ENCODE peak calls at places on chromosomes 4 and X, in seven cellular contexts. D is GM12878, O is GM23338, Y is HepG2, G is HCT116, E is SK-N-SH, P is K562. C is an unnamed sample.

GRCh38 chr4:95362906-95363578 is 185.7 kb downstream of the UNC5C start:
- DNase-seq in D (no peak), O (peak; percentile 79), Y (peak; percentile 14), G (peak; percentile 32), E (peak; percentile 48), P (peak; percentile 9), C (no peak)

GRCh38 chr4:147678796-147679549 is 5.0 kb downstream of the PRMT9 start:
- DNase-seq in D (no peak), O (peak; percentile 86), Y (peak; percentile 22), G (peak; percentile 41), E (no peak), P (no peak), C (no peak)

GRCh38 chr4:178102139-178102538 is 659.9 kb upstream of the AGA start:
- DNase-seq in D (no peak), O (no peak), Y (no peak), G (no peak), E (no peak), P (no peak), C (no peak)

GRCh38 chrX:78333521-78333920 is 6.1 kb upstream of the CYSLTR1 start:
- DNase-seq in D (no peak), O (peak; percentile 4), Y (no peak), G (no peak), E (no peak), P (no peak), C (no peak)

GRCh38 chr4:146222313-146222712 is 8.0 kb downstream of the REELD1 start:
- DNase-seq in D (no peak), O (no peak), Y (no peak), G (no peak), E (no peak), P (no peak), C (no peak)

GRCh38 chrX:13119386-13119785 is 75.0 kb upstream of the FAM9C start:
- DNase-seq in D (no peak), O (no peak), Y (no peak), G (no peak), E (no peak), P (no peak), C (no peak)

GRCh38 chr4:79390890-79391289 is 17.1 kb downstream of the GK2 start:
- DNase-seq in D (no peak), O (no peak), Y (no peak), G (no peak), E (no peak), P (no peak), C (no peak)

GRCh38 chrX:10176121-10177003 is 19.6 kb downstream of the CLCN4 start:
- DNase-seq in D (no peak), O (no peak), Y (no peak), G (no peak), E (no peak), P (no peak), C (no peak)

GRCh38 chr4:18846313-18846712 is 824.8 kb upstream of the LCORL start:
- DNase-seq in D (no peak), O (no peak), Y (no peak), G (no peak), E (no peak), P (no peak), C (no peak)

GRCh38 chr4:104462647-104463046 is 32.0 kb downstream of the CXXC4 start:
- DNase-seq in D (no peak), O (no peak), Y (no peak), G (no peak), E (no peak), P (no peak), C (no peak)

GRCh38 chr4:188780686-188781085 is 641.4 kb downstream of the TRIML1 start:
- DNase-seq in D (no peak), O (no peak), Y (no peak), G (no peak), E (no peak), P (no peak), C (no peak)

GRCh38 chr4:138861130-138861529 is 154.5 kb upstream of the NOCT start:
- DNase-seq in D (no peak), O (no peak), Y (no peak), G (no peak), E (no peak), P (no peak), C (no peak)

GRCh38 chrX:134895785-134896184 is 95.0 kb upstream of the SMIM10 start:
- DNase-seq in D (no peak), O (no peak), Y (no peak), G (no peak), E (no peak), P (no peak), C (no peak)

GRCh38 chr4:102139132-102139573 is 206.1 kb downstream of the SLC39A8 start:
- DNase-seq in D (no peak), O (no peak), Y (no peak), G (peak; percentile 23), E (no peak), P (no peak), C (no peak)

GRCh38 chr4:56787380-56787779 is 34.1 kb downstream of the SPINK2 start:
- DNase-seq in D (no peak), O (peak; percentile 28), Y (no peak), G (no peak), E (no peak), P (no peak), C (no peak)

GRCh38 chr4:106034751-106035150 is 139.5 kb downstream of the NPNT start:
- DNase-seq in D (no peak), O (no peak), Y (no peak), G (no peak), E (no peak), P (no peak), C (no peak)

GRCh38 chrX:1034717-1035116 is 177.7 kb downstream of the CRLF2 start:
- DNase-seq in D (no peak), O (no peak), Y (no peak), G (no peak), E (no peak), P (no peak), C (no peak)

GRCh38 chrX:82813671-82814078 is 694.4 kb upstream of the POU3F4 start:
- DNase-seq in D (no peak), O (no peak), Y (no peak), G (peak; percentile 80), E (no peak), P (no peak), C (peak; percentile 80)

GRCh38 chr4:153661215-153661822 is 22.8 kb upstream of the TLR2 start:
- DNase-seq in D (no peak), O (no peak), Y (no peak), G (no peak), E (no peak), P (no peak), C (no peak)

GRCh38 chrX:39941332-39941920 is 156.3 kb downstream of the BCOR start:
- DNase-seq in D (no peak), O (no peak), Y (no peak), G (no peak), E (peak; percentile 44), P (no peak), C (no peak)

DNA sequence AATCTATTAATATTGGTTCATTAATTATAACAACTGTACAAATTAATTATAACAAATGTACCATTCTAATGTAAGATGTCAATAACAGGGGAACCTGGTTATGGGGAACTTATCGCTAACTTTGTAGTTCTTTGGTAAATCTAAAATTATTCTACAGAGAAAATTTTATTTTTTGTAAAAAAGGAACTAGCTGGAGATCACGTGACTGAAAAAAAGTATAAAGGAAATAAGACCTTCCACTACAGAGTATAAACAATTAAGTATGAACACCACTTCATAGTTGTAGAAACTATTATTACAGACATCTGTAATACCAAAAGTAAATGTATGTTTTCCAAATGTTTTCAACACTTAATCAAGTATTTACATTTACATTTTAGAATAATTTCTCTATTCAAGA is 77.9 kb upstream of the DKK2 start:
- DNase-seq in D (no peak), O (no peak), Y (no peak), G (no peak), E (no peak), P (no peak), C (no peak)
- TF ChIP-seq POLR2AphosphoS5 in D (no peak), O (no peak), Y (no peak), G (no peak), E (no peak), P (no peak), C (no peak)

GRCh38 chr4:184748251-184748652 is 14.4 kb upstream of the CENPU start:
- DNase-seq in D (no peak), O (peak; percentile 17), Y (no peak), G (no peak), E (no peak), P (no peak), C (no peak)
- TF ChIP-seq REST in D (no peak), O (no peak), Y (no peak), G (no peak), E (no peak), P (no peak), C (no peak)

DNA sequence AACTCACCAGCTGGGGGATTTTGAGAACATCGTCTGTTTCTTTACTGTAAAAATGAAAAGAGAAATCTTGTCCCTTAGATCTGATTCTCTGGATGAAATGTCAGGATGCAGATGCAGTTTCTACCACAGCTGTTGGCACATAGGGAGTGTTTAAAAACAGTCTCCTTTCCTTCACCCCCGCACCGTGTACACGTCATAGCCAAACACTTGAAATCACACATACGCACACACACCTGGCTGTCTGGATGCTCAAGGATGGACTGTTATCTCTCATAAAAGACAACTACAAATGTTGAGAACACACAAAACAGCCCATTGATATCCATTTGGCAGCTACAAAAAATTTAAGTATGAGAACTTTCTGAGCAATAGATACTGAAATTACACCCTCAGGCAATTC is 275.8 kb upstream of the CLNK start:
- DNase-seq in D (no peak), O (no peak), Y (no peak), G (no peak), E (no peak), P (no peak), C (no peak)
- H3K4me1 ChIP-seq in D (no peaks in the 10 kb centered on the region), O (peaks cover 28% of the 10 kb centered on the region), Y (no peaks in the 10 kb centered on the region), G (no peaks in the 10 kb centered on the region), E (no peaks in the 10 kb centered on the region), P (no peaks in the 10 kb centered on the region), C (no peaks in the 10 kb centered on the region)

GRCh38 chr4:26912069-26912468 is 51.4 kb downstream of the STIM2 start:
- DNase-seq in D (no peak), O (no peak), Y (no peak), G (no peak), E (no peak), P (no peak), C (no peak)

GRCh38 chr4:26911254-26911653 is 50.6 kb downstream of the STIM2 start:
- DNase-seq in D (no peak), O (peak; percentile 45), Y (no peak), G (no peak), E (no peak), P (no peak), C (no peak)

GRCh38 chr4:26912810-26913209 is 52.2 kb downstream of the STIM2 start:
- DNase-seq in D (no peak), O (no peak), Y (no peak), G (no peak), E (no peak), P (no peak), C (no peak)

GRCh38 chr4:26916195-26916594 is 55.6 kb downstream of the STIM2 start:
- DNase-seq in D (no peak), O (no peak), Y (no peak), G (no peak), E (peak; percentile 34), P (no peak), C (no peak)
- TF ChIP-seq POLR2AphosphoS5 in D (no peak), O (no peak), Y (no peak), G (no peak), E (no peak), P (no peak), C (no peak)

GRCh38 chr4:125836597-125837195 is 521.9 kb downstream of the FAT4 start:
- DNase-seq in D (no peak), O (no peak), Y (no peak), G (no peak), E (peak; percentile 39), P (no peak), C (no peak)
- TF ChIP-seq REST in D (no peak), O (no peak), Y (no peak), G (no peak), E (peak; percentile 72), P (no peak), C (no peak)

GRCh38 chr4:7857238-7857701 is 82.4 kb downstream of the AFAP1 start:
- DNase-seq in D (no peak), O (no peak), Y (no peak), G (no peak), E (no peak), P (no peak), C (no peak)
- H3K4me1 ChIP-seq in D (no peaks in the 10 kb centered on the region), O (peaks cover 13% of the 10 kb centered on the region), Y (peaks cover 31% of the 10 kb centered on the region), G (no peaks in the 10 kb centered on the region), E (peaks cover 71% of the 10 kb centered on the region), P (no peaks in the 10 kb centered on the region), C (peaks cover 18% of the 10 kb centered on the region)